ENCODE peak calls at places on chromosomes 3 and 15, in five cellular contexts. Q, E, Z, R and Y are unnamed samples.

GRCh38 chr15:72200395-72201237 is 3.0 kb upstream of the GRAMD2A start:
- DNase-seq in Q (no peak), E (no peak), R (no peak), Z (no peak), Y (no peak)

GRCh38 chr3:32544894-32545293 is 25.8 kb downstream of the DYNC1LI1 start:
- DNase-seq in Z (no peak), Q (no peak), E (no peak), R (no peak), Y (no peak)

GRCh38 chr3:125231895-125232294 is 19.3 kb upstream of the SLC12A8 start:
- DNase-seq in E (peak), R (no peak), Z (no peak), Q (no peak), Y (no peak)

GRCh38 chr3:12147263-12147780 is 11.4 kb downstream of the TIMP4 start:
- DNase-seq in Z (peak), E (no peak), R (no peak), Q (no peak), Y (no peak)

GRCh38 chr15:59384507-59384906 is 11.8 kb upstream of the MYO1E start:
- DNase-seq in Q (no peak), Z (no peak), R (no peak), E (no peak), Y (no peak)

GRCh38 chr3:111577798-111578685 is 17.1 kb downstream of the ZBED2 start:
- DNase-seq in R (no peak), E (peak), Q (no peak), Z (no peak), Y (no peak)

GRCh38 chr15:83379574-83379973 is 67.6 kb upstream of the SH3GL3 start:
- DNase-seq in Q (no peak), R (no peak), Z (no peak), E (no peak), Y (no peak)

GRCh38 chr3:31634485-31634884 is 101.8 kb downstream of the STT3B start:
- DNase-seq in Z (no peak), Q (no peak), E (peak), R (no peak), Y (no peak)

GRCh38 chr15:77591960-77592613 is 40.6 kb downstream of the LINGO1 start:
- DNase-seq in Q (no peak), R (no peak), Z (no peak), E (no peak), Y (no peak)

GRCh38 chr15:40929730-40930429 is 740 bp downstream of the DLL4 start:
- DNase-seq in Q (no peak), Z (no peak), E (peak), R (peak), Y (no peak)

GRCh38 chr3:185717121-185717520 is 107.7 kb downstream of the IGF2BP2 start:
- DNase-seq in Z (no peak), Q (no peak), E (peak), R (no peak), Y (no peak)

GRCh38 chr3:55591893-55592292 is 104.8 kb upstream of the WNT5A start:
- DNase-seq in Z (no peak), R (no peak), E (peak), Q (no peak), Y (no peak)

GRCh38 chr15:95734422-95735316 is 595.8 kb upstream of the NR2F2 start:
- DNase-seq in E (no peak), R (no peak), Q (no peak), Z (no peak), Y (no peak)

GRCh38 chr3:58173670-58174472 is 36.9 kb downstream of the DNASE1L3 start:
- DNase-seq in R (peak), E (no peak), Z (no peak), Q (no peak), Y (no peak)

GRCh38 chr3:4418156-4418555 is 48.9 kb downstream of the SUMF1 start:
- DNase-seq in Z (no peak), Q (no peak), E (no peak), R (no peak), Y (no peak)

GRCh38 chr15:28903555-28903954 is 17.8 kb downstream of the APBA2 start:
- DNase-seq in E (no peak), Z (no peak), Q (no peak), R (no peak), Y (no peak)

GRCh38 chr3:27756877-27757276 is 34.8 kb upstream of the EOMES start:
- DNase-seq in Z (no peak), Q (no peak), E (no peak), R (no peak), Y (no peak)

GRCh38 chr15:27514526-27514925 is 543.5 kb downstream of the GABRG3 start:
- DNase-seq in Z (no peak), Q (no peak), R (no peak), E (no peak), Y (no peak)

GRCh38 chr3:188158731-188159355 is 4.9 kb downstream of the LPP start:
- DNase-seq in Q (no peak), E (no peak), R (no peak), Z (no peak), Y (no peak)

GRCh38 chr15:92613841-92614240 is 41.7 kb downstream of the FAM174B start:
- DNase-seq in Q (no peak), Z (no peak), E (no peak), R (no peak), Y (no peak)

GRCh38 chr15:47411733-47412530 is 305.4 kb upstream of the SEMA6D start:
- DNase-seq in Z (no peak), Q (no peak), R (no peak), E (no peak), Y (no peak)

GRCh38 chr15:66775127-66776105 is 73.4 kb downstream of the SMAD6 start:
- DNase-seq in R (peak), E (no peak), Q (no peak), Z (no peak), Y (no peak)
- H3K27ac ChIP-seq in R (peak), E (no peak), Q (no peak), Z (peak), Y (no peak)

DNA sequence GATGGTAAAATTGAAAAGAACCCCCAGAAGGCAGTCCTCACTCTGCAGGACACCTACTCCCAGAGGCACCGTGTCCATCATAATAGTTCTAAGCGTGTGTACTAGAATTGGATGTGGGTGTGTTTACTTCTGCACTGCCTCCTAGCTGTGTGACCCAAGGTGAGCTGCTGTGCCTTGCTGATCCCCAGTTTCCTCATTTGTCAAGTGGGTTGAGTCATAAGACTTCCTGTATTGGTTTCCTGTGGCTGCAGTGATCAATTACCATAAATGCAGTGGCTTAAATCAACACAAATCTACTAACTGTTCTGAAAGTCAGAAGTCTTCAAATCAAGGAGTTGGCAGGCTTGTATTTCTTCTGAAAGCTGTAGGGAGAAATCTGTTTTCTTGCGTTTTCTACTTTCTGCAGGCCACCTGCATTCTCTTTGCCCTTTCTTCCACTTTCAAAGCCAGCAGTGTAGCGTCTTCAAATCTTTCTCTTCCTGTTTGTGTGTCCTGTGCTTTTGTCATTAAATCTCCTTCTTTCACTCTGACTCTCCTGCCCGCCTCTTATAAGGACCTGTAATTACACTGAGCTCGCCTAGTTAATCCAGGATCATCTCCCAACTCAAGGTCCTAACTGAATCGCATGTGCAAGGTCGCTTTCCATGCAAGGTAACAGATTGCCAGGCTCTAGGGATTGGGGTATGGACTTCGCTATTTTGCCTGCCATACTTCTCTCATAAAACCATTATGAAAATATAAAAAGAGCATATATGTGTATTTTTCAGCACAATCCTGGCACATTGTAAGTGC is 59.0 kb downstream of the RORA start:
- DNase-seq in Q (no peak), Z (no peak), E (no peak), R (no peak), Y (no peak)
- H3K27ac ChIP-seq in Q (no peak), Z (no peak), E (no peak), R (no peak), Y (no peak)

GRCh38 chr3:42732196-42732828 is 29.7 kb upstream of the HHATL start:
- DNase-seq in R (no peak), E (no peak), Q (no peak), Z (no peak), Y (peak)
- H3K27ac ChIP-seq in R (no peak), E (no peak), Q (no peak), Z (peak), Y (peak)

GRCh38 chr15:90550919-90551318 is 21.2 kb downstream of the CRTC3 start:
- DNase-seq in R (no peak), E (no peak), Z (no peak), Q (no peak), Y (no peak)
- H3K27ac ChIP-seq in R (no peak), E (no peak), Z (no peak), Q (no peak), Y (peak)

GRCh38 chr3:170040283-170040907 is 2.6 kb downstream of the GPR160 start:
- DNase-seq in E (no peak), Z (no peak), Q (no peak), R (no peak), Y (no peak)

GRCh38 chr3:170037463-170038433 is at the start of gene GPR160:
- DNase-seq in Z (no peak), R (peak), E (peak), Q (peak), Y (peak)

GRCh38 chr3:170033489-170033888 is 4.3 kb upstream of the GPR160 start:
- DNase-seq in R (no peak), Z (no peak), Q (peak), E (no peak), Y (no peak)

GRCh38 chr3:170043506-170043905 is 5.7 kb downstream of the GPR160 start:
- DNase-seq in Z (no peak), Q (no peak), E (no peak), R (no peak), Y (no peak)

GRCh38 chr3:170038434-170039110 is 777 bp downstream of the GPR160 start:
- DNase-seq in E (no peak), R (peak), Q (no peak), Z (no peak), Y (no peak)
- H3K27ac ChIP-seq in E (no peak), R (peak), Q (peak), Z (no peak), Y (no peak)

GRCh38 chr3:133049491-133049890 is 11.3 kb downstream of the TMEM108 start:
- DNase-seq in E (no peak), R (no peak), Z (no peak), Q (no peak), Y (no peak)
- H3K27ac ChIP-seq in E (no peak), R (no peak), Z (peak), Q (no peak), Y (no peak)

DNA sequence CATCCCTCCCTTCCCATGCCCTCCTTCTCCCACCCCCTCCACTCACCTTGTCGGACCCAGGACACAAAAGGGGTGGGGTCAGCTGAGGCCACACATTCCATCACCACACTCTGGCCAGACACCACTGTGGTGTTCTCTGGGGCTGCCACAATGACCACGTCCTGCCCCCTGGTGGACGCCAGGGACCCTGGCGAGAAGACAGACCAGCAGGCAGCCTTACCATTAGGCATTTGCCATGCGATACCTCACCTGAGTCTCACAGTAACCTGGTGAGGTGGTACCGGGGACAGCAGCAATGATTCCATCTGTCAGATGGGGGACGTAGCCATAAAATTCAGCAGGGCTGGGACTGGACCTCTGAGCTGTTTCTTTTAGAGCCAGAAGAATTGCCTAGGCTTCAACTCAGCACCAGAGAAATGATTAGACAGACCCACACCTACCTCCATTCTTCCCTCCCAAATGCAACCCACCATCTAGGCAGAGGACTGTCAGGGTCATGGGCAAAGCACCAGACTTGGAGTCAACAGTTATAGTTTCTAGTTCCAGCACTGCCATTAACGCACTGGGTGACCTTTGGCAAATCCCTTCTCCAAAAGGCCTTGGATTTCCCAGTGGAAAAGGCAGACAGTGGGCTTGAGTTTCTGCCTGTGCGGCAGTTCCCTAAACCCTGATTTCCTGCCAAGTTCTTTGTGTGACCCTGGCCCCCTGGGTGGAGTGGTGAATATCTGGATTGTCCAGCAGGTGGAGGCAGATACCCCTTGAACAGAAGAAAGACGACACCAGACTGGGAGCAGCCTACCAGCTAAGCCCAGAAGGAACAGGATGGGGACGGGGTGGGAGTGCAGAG is 21.8 kb downstream of the IGDCC4 start:
- DNase-seq in E (peak), Z (no peak), Q (no peak), R (peak), Y (no peak)
- H3K27ac ChIP-seq in E (no peak), Z (no peak), Q (no peak), R (no peak), Y (no peak)

GRCh38 chr3:108001457-108001856 is 89.4 kb downstream of the CD47 start:
- DNase-seq in Q (no peak), R (no peak), Z (no peak), E (peak), Y (no peak)
- H3K27ac ChIP-seq in Q (no peak), R (no peak), Z (no peak), E (no peak), Y (no peak)